ENCODE peak calls at places on chromosome 6, in seven cellular contexts. Y is iris pigment epithelial cell; C is ACHN; J is BJ; K is NCI-H2081; V is activated gamma-delta T cell treated with anti-CD3 and anti-CD28 coated beads, Interleukin-2, amount 50 U/mL, for 16 hours; B is GM23338. L is an unnamed sample.

GRCh38 chr6:6176132-6176531 is 144.3 kb downstream of the F13A1 start:
- DNase-seq in J (no peak), V (no peak), Y (no peak), C (peak), B (no peak), K (no peak), L (no peak)

GRCh38 chr6:106488494-106489369 is 128.2 kb downstream of the CRYBG1 start:
- DNase-seq in K (no peak), Y (peak), B (no peak), V (no peak), J (no peak), C (no peak), L (no peak)

GRCh38 chr6:158938811-158939254 is 61.2 kb downstream of the RSPH3 start:
- DNase-seq in V (no peak), Y (no peak), J (no peak), K (no peak), B (peak), C (peak), L (no peak)

GRCh38 chr6:2103644-2104523 is 141.5 kb downstream of the GMDS start:
- DNase-seq in V (no peak), J (peak), B (no peak), C (peak), K (peak), Y (peak), L (peak)

GRCh38 chr6:63599243-63599642 is 27.0 kb downstream of the LOC128125822 start:
- DNase-seq in J (no peak), V (no peak), K (no peak), C (no peak), Y (no peak), B (no peak), L (no peak)

GRCh38 chr6:1348675-1349074 is 36.8 kb downstream of the FOXQ1 start:
- DNase-seq in Y (peak), V (no peak), K (no peak), C (no peak), B (peak), J (no peak), L (no peak)

GRCh38 chr6:18246205-18246604 is 18.1 kb downstream of the DEK start:
- DNase-seq in J (no peak), B (no peak), Y (no peak), K (no peak), V (no peak), C (no peak), L (no peak)

GRCh38 chr6:32761548-32761947 is 1.8 kb downstream of the HLA-DQB2 start:
- DNase-seq in B (no peak), K (no peak), C (no peak), J (no peak), V (no peak), Y (no peak), L (no peak)

GRCh38 chr6:32692019-32692418 is 25.6 kb upstream of the HLA-DQB1 start:
- DNase-seq in K (peak), J (no peak), V (peak), Y (no peak), B (peak), C (no peak), L (no peak)

GRCh38 chr6:162736933-162737332 is 9.2 kb downstream of the PACRG start:
- DNase-seq in C (no peak), J (no peak), K (no peak), B (no peak), V (no peak), Y (no peak), L (no peak)

GRCh38 chr6:143872211-143872610 is 7.9 kb downstream of the ZC2HC1B start:
- DNase-seq in Y (peak), J (no peak), B (no peak), K (no peak), C (no peak), V (no peak), L (no peak)

GRCh38 chr6:90294989-90295853 is 1.4 kb downstream of the BACH2 start:
- DNase-seq in J (no peak), C (peak), V (peak), K (peak), B (peak), Y (peak), L (no peak)

GRCh38 chr6:129402244-129402643 is 307.7 kb downstream of the ARHGAP18 start:
- DNase-seq in J (no peak), B (no peak), V (no peak), C (no peak), Y (peak), K (no peak), L (no peak)

GRCh38 chr6:114747995-114748625 is 405.3 kb upstream of the HS3ST5 start:
- DNase-seq in Y (peak), J (no peak), V (no peak), B (peak), C (peak), K (peak), L (peak)

GRCh38 chr6:138349891-138350290 is 27.8 kb upstream of the SMIM28 start:
- DNase-seq in C (no peak), V (no peak), K (no peak), J (peak), Y (no peak), B (no peak), L (no peak)

GRCh38 chr6:39348740-39349139 is 26.2 kb upstream of the KCNK16 start:
- DNase-seq in K (no peak), B (no peak), J (no peak), V (no peak), Y (no peak), C (no peak), L (no peak)

GRCh38 chr6:156557269-156557885 is 219.8 kb upstream of the ARID1B start:
- DNase-seq in J (no peak), Y (peak), C (no peak), K (peak), B (peak), V (no peak), L (no peak)

GRCh38 chr6:37809144-37809543 is 10.4 kb upstream of the ZFAND3 start:
- DNase-seq in K (no peak), Y (peak), B (no peak), V (no peak), J (no peak), C (no peak), L (no peak)

GRCh38 chr6:77456531-77457248 is 6.6 kb downstream of the HTR1B start:
- DNase-seq in V (no peak), J (peak), B (no peak), C (peak), K (no peak), Y (peak), L (peak)

GRCh38 chr6:26272171-26272631 is 92.8 kb upstream of the BTN3A2 start:
- DNase-seq in B (peak), Y (no peak), V (no peak), J (no peak), C (no peak), K (no peak), L (no peak)

GRCh38 chr6:35024601-35025054 is 116.5 kb downstream of the TCP11 start:
- DNase-seq in C (peak), V (no peak), Y (peak), B (peak), J (no peak), K (peak), L (peak)

GRCh38 chr6:138155443-138155842 is 6.3 kb upstream of the ARFGEF3 start:
- DNase-seq in Y (no peak), J (no peak), K (no peak), C (no peak), V (no peak), B (no peak), L (no peak)

GRCh38 chr6:136351518-136352106 is 62.0 kb upstream of the BCLAF1 start:
- DNase-seq in V (no peak), J (no peak), Y (no peak), C (no peak), K (peak), B (peak), L (no peak)

GRCh38 chr6:136784910-136785746 is 7.1 kb downstream of the MAP3K5 start:
- DNase-seq in J (no peak), B (no peak), V (no peak), Y (peak), K (no peak), C (no peak), L (no peak)

L was measured in HTR-8/SVneo.